ENCODE peak calls at places on chromosomes 2 and 18, in seven cellular contexts. Z, N, L, R, V, S and Y are unnamed samples.

GRCh38 chr2:3959372-3959771 is 256.0 kb downstream of the DCDC2C start:
- DNase-seq in R (peak; percentile 39), S (no peak), Z (peak; percentile 14), N (no peak), V (no peak), L (no peak), Y (no peak)

GRCh38 chr18:56962322-56962721 is 184.6 kb upstream of the BOD1L2 start:
- DNase-seq in N (no peak), Z (no peak), S (no peak), R (no peak), V (no peak), L (no peak), Y (no peak)

GRCh38 chr2:144950874-144951560 is 431.1 kb upstream of the ZEB2 start:
- DNase-seq in N (no peak), R (peak; percentile 92), L (no peak), Z (peak; percentile 88), V (no peak), S (no peak), Y (no peak)

GRCh38 chr2:218898109-218898878 is 17.6 kb downstream of the WNT10A start:
- DNase-seq in Z (peak; percentile 18), S (peak; percentile 84), N (no peak), R (peak; percentile 43), V (peak; percentile 80), L (peak; percentile 55), Y (no peak)

GRCh38 chr2:223460774-223461211 is 141.4 kb downstream of the SCG2 start:
- DNase-seq in L (no peak), Z (peak; percentile 82), R (peak; percentile 79), S (no peak), V (no peak), N (no peak), Y (no peak)

GRCh38 chr2:3622967-3623366 is 28.1 kb downstream of the COLEC11 start:
- DNase-seq in N (no peak), S (no peak), R (no peak), L (no peak), V (no peak), Z (no peak), Y (no peak)

GRCh38 chr2:162333968-162334367 is 10.0 kb upstream of the GCA start:
- DNase-seq in V (no peak), N (no peak), L (peak; percentile 63), S (no peak), Z (peak; percentile 33), R (peak; percentile 35), Y (no peak)

GRCh38 chr18:11587432-11587831 is 22.0 kb upstream of the SLC35G4 start:
- DNase-seq in V (no peak), S (no peak), R (no peak), N (no peak), L (no peak), Z (no peak), Y (no peak)

GRCh38 chr2:31235504-31235902 is 1.6 kb downstream of the EHD3 start:
- DNase-seq in N (no peak), R (peak; percentile 85), L (no peak), Z (peak; percentile 92), V (peak; percentile 79), S (no peak), Y (no peak)

GRCh38 chr18:48555465-48555995 is 16.7 kb downstream of the CTIF start:
- DNase-seq in L (no peak), N (no peak), S (no peak), Z (no peak), V (no peak), R (no peak), Y (no peak)

GRCh38 chr2:224027070-224027469 is 12.0 kb downstream of the SERPINE2 start:
- DNase-seq in L (peak; percentile 70), S (no peak), N (no peak), Z (no peak), R (no peak), V (no peak), Y (no peak)

GRCh38 chr2:189683348-189683747 is 8.9 kb downstream of the ANKAR start:
- DNase-seq in R (no peak), Z (peak; percentile 13), S (no peak), V (no peak), L (no peak), N (no peak), Y (no peak)

GRCh38 chr2:230968921-230969672 is 26.8 kb upstream of the SPATA3 start:
- DNase-seq in N (no peak), R (no peak), Z (no peak), L (no peak), V (no peak), S (no peak), Y (no peak)

GRCh38 chr2:155842103-155842502 is 490.4 kb downstream of the NR4A2 start:
- DNase-seq in V (no peak), R (peak; percentile 50), Z (no peak), S (no peak), N (no peak), L (no peak), Y (no peak)

GRCh38 chr2:86790828-86791561 is at the start of gene CD8A:
- DNase-seq in N (no peak), L (no peak), Z (peak; percentile 11), R (peak; percentile 42), S (no peak), V (no peak), Y (no peak)

GRCh38 chr2:8597094-8597493 is 84.8 kb upstream of the ID2 start:
- DNase-seq in S (no peak), R (no peak), L (no peak), N (no peak), V (peak; percentile 31), Z (no peak), Y (no peak)

GRCh38 chr18:24656571-24656971 is 196.1 kb downstream of the HRH4 start:
- DNase-seq in R (peak; percentile 1), L (peak; percentile 70), Z (peak; percentile 94), S (peak; percentile 13), V (no peak), N (no peak), Y (no peak)

GRCh38 chr18:32439802-32440201 is 30.9 kb downstream of the GAREM1 start:
- DNase-seq in S (no peak), V (no peak), L (no peak), R (no peak), Z (no peak), N (no peak), Y (no peak)

GRCh38 chr18:986071-986470 is 81.4 kb downstream of the ADCYAP1 start:
- DNase-seq in S (no peak), L (peak; percentile 54), R (no peak), Z (no peak), V (no peak), N (no peak), Y (no peak)

GRCh38 chr2:33033524-33034150 is 86.9 kb downstream of the LTBP1 start:
- DNase-seq in S (no peak), N (no peak), V (no peak), Z (peak; percentile 66), L (peak; percentile 88), R (peak; percentile 75), Y (no peak)

GRCh38 chr2:33038230-33038629 is 91.5 kb downstream of the LTBP1 start:
- DNase-seq in R (no peak), S (no peak), V (no peak), N (no peak), Z (no peak), L (no peak), Y (no peak)

GRCh38 chr2:33038799-33039198 is 92.0 kb downstream of the LTBP1 start:
- DNase-seq in N (no peak), S (no peak), L (no peak), R (no peak), V (no peak), Z (no peak), Y (no peak)

GRCh38 chr2:33032245-33032644 is 85.5 kb downstream of the LTBP1 start:
- DNase-seq in Z (no peak), N (no peak), R (no peak), S (no peak), L (no peak), V (no peak), Y (no peak)

GRCh38 chr2:33034784-33035183 is 88.0 kb downstream of the LTBP1 start:
- DNase-seq in R (peak; percentile 74), L (no peak), S (peak; percentile 27), V (peak; percentile 77), Z (no peak), N (no peak), Y (no peak)
- H3K4me3 ChIP-seq in R (no peak overlapping the region), L (no peak overlapping the region), S (peak overlapping the region; percentile 10), V (peak overlapping the region; percentile 2), Z (no peak overlapping the region), N (no peak overlapping the region), Y (no peak overlapping the region)

GRCh38 chr2:123116595-123116994 is 908.5 kb upstream of the CNTNAP5 start:
- DNase-seq in L (no peak), S (no peak), N (no peak), R (no peak), V (no peak), Z (no peak), Y (no peak)
- TF ChIP-seq CTCF in L (no peak), S (no peak), N (no peak), R (no peak), V (no peak), Z (no peak), Y (no peak)

GRCh38 chr2:201152999-201153398 is 29.9 kb upstream of the CASP10 start:
- DNase-seq in V (no peak), S (no peak), Z (no peak), N (no peak), L (no peak), R (no peak), Y (no peak)

GRCh38 chr2:201152517-201152916 is 30.4 kb upstream of the CASP10 start:
- DNase-seq in R (no peak), Z (no peak), N (no peak), L (no peak), V (no peak), S (no peak), Y (no peak)

GRCh38 chr2:201149064-201149820 is 33.3 kb downstream of the CFLAR start:
- DNase-seq in V (no peak), L (no peak), S (no peak), N (no peak), R (peak; percentile 95), Z (peak; percentile 96), Y (no peak)

GRCh38 chr2:201150454-201151020 is 32.4 kb upstream of the CASP10 start:
- DNase-seq in R (no peak), S (no peak), L (no peak), V (no peak), Z (no peak), N (no peak), Y (no peak)

GRCh38 chr2:201151127-201152074 is 31.5 kb upstream of the CASP10 start:
- DNase-seq in V (no peak), Z (peak; percentile 93), R (peak; percentile 90), N (no peak), L (no peak), S (no peak), Y (no peak)
- H3K4me3 ChIP-seq in V (no peak overlapping the region), Z (no peak overlapping the region), R (no peak overlapping the region), N (peak overlapping the region; percentile 6), L (no peak overlapping the region), S (no peak overlapping the region), Y (no peak overlapping the region)

DNA sequence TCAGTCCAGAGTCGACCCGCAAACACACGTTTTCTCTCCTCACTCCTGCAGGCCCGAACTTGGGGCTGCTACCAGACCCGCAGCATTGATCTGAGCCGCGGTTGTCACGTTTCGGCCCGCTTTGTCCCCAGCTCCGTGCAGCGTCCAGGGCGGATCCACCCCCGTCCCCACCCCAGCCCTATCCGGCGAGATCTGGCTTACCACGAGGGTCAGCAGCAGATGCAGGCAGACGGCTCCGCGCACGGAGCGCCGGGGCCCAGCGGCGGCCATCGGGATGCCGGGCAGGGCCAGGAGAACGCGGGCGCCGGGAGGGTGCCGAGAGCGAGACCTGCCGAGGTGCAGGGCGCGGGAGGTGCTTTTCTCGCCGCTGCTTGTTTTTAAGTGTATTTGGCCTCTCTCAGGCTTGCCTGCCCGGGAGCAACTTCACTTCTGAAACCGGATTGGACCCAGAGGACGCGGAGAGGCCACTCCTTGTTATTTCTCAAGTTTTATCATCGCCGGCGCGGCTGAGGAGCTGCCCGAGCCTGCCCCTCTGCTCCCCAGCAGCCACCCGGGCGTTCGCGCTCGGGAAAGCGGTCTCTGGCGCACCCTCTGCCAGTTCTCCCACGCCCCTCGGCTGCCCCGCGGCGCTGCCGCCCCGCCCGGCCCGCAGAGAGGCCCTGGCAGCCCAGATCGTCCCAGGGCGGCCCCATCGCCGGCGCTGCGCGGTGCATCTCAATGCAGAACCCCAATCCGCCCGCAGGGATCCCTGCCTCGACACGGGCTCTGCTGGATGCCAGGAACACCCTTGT is at the start of gene DSC3:
- DNase-seq in S (peak; percentile 14), V (no peak), N (peak; percentile 82), R (peak; percentile 83), Z (no peak), L (peak; percentile 67), Y (no peak)
- TF ChIP-seq CTCF in S (no peak), V (no peak), N (no peak), R (no peak), Z (no peak), L (no peak), Y (no peak)